ENCODE peak calls at places on chromosomes 3 and 15, in ten cellular contexts. E is MCF 10A, Y is esophagus squamous epithelium, O is RWPE1, F is endothelial cell, L is uterus, H is HFF-Myc, T is nephron progenitor cell, K is epithelial cell of esophagus, V is WTC11. I is an unnamed sample.

GRCh38 chr15:91942676-91943417 is 89.3 kb downstream of the SLCO3A1 start:
- DNase-seq in E (peak), Y (peak), O (peak), F (no peak), L (peak), H (no peak), T (peak), K (peak), V (no peak), I (no peak)

GRCh38 chr15:74265046-74265639 is 29.0 kb downstream of the CCDC33 start:
- DNase-seq in E (peak), Y (no peak), O (no peak), F (peak), L (no peak), H (no peak), T (peak), K (peak), V (peak), I (no peak)

GRCh38 chr3:56790016-56790950 is 11.5 kb downstream of the ARHGEF3 start:
- DNase-seq in E (no peak), Y (no peak), O (no peak), F (no peak), L (no peak), H (no peak), T (no peak), K (no peak), V (no peak), I (no peak)

GRCh38 chr15:43648649-43649429 is at the start of gene CATSPER2:
- DNase-seq in E (no peak), Y (no peak), O (no peak), F (no peak), L (no peak), H (no peak), T (no peak), K (no peak), V (peak), I (no peak)

GRCh38 chr3:132283440-132283839 is 33.8 kb upstream of the ACP3 start:
- DNase-seq in E (no peak), Y (no peak), O (no peak), F (no peak), L (no peak), H (no peak), T (no peak), K (no peak), V (no peak), I (no peak)

GRCh38 chr15:57951328-57951932 is 114.1 kb downstream of the ALDH1A2 start:
- DNase-seq in E (no peak), Y (no peak), O (no peak), F (no peak), L (no peak), H (no peak), T (no peak), K (no peak), V (no peak), I (no peak)

GRCh38 chr15:68578960-68579935 is at the start of gene CORO2B:
- DNase-seq in E (peak), Y (no peak), O (peak), F (peak), L (peak), H (no peak), T (peak), K (peak), V (peak), I (peak)

GRCh38 chr3:123085293-123085949 is 18.6 kb downstream of the PDIA5 start:
- DNase-seq in E (no peak), Y (no peak), O (no peak), F (no peak), L (no peak), H (no peak), T (no peak), K (no peak), V (no peak), I (no peak)

GRCh38 chr3:149657458-149657795 is 398 bp downstream of the WWTR1 start:
- DNase-seq in E (peak), Y (no peak), O (peak), F (no peak), L (peak), H (no peak), T (no peak), K (no peak), V (no peak), I (no peak)

GRCh38 chr3:79040701-79041100 is 727.1 kb downstream of the ROBO1 start:
- DNase-seq in E (peak), Y (no peak), O (peak), F (no peak), L (no peak), H (no peak), T (no peak), K (peak), V (no peak), I (no peak)

GRCh38 chr3:13891492-13892073 is 11.7 kb upstream of the WNT7A start:
- DNase-seq in E (peak), Y (no peak), O (peak), F (no peak), L (no peak), H (no peak), T (no peak), K (peak), V (no peak), I (no peak)

GRCh38 chr15:98796685-98797084 is 148.3 kb downstream of the IGF1R start:
- DNase-seq in E (no peak), Y (no peak), O (no peak), F (no peak), L (no peak), H (no peak), T (no peak), K (no peak), V (no peak), I (no peak)

GRCh38 chr3:129745253-129745652 is 138.8 kb upstream of the PLXND1 start:
- DNase-seq in E (no peak), Y (no peak), O (no peak), F (no peak), L (no peak), H (no peak), T (no peak), K (no peak), V (no peak), I (no peak)

GRCh38 chr15:40217166-40217785 is 21.6 kb upstream of the PAK6 start:
- DNase-seq in E (peak), Y (no peak), O (peak), F (peak), L (no peak), H (peak), T (peak), K (peak), V (no peak), I (no peak)

GRCh38 chr3:126258670-126259069 is 78.3 kb upstream of the ALDH1L1 start:
- DNase-seq in E (no peak), Y (no peak), O (no peak), F (no peak), L (no peak), H (peak), T (no peak), K (peak), V (no peak), I (no peak)

GRCh38 chr3:141052570-141053069 is 1.5 kb downstream of the SPSB4 start:
- DNase-seq in E (no peak), Y (no peak), O (no peak), F (peak), L (no peak), H (no peak), T (peak), K (no peak), V (peak), I (peak)

GRCh38 chr3:42120866-42121265 is 29.7 kb downstream of the TRAK1 start:
- DNase-seq in E (peak), Y (no peak), O (no peak), F (no peak), L (no peak), H (no peak), T (no peak), K (peak), V (no peak), I (no peak)

GRCh38 chr15:46041907-46042306 is 407.1 kb downstream of the SQOR start:
- DNase-seq in E (no peak), Y (no peak), O (no peak), F (no peak), L (no peak), H (no peak), T (no peak), K (no peak), V (no peak), I (no peak)

GRCh38 chr3:133038731-133039398 is 674 bp downstream of the TMEM108 start:
- DNase-seq in E (no peak), Y (no peak), O (peak), F (peak), L (peak), H (no peak), T (peak), K (peak), V (peak), I (no peak)

GRCh38 chr15:79973445-79974180 is 2.6 kb upstream of the BCL2A1 start:
- DNase-seq in E (no peak), Y (no peak), O (no peak), F (no peak), L (no peak), H (no peak), T (no peak), K (no peak), V (no peak), I (no peak)

GRCh38 chr3:73605388-73605787 is 19.4 kb downstream of the PDZRN3 start:
- DNase-seq in E (no peak), Y (no peak), O (no peak), F (no peak), L (no peak), H (no peak), T (no peak), K (peak), V (no peak), I (no peak)

GRCh38 chr3:70775257-70775656 is 462.8 kb upstream of the MDFIC2 start:
- DNase-seq in E (no peak), Y (no peak), O (no peak), F (no peak), L (no peak), H (no peak), T (no peak), K (no peak), V (no peak), I (no peak)

GRCh38 chr15:64623347-64624024 is 151.9 kb downstream of the RBPMS2 start:
- DNase-seq in E (no peak), Y (no peak), O (no peak), F (no peak), L (no peak), H (no peak), T (no peak), K (no peak), V (no peak), I (no peak)

GRCh38 chr3:47418167-47419082 is 37.6 kb downstream of the PTPN23 start:
- DNase-seq in E (no peak), Y (no peak), O (no peak), F (no peak), L (no peak), H (no peak), T (no peak), K (no peak), V (no peak), I (no peak)

GRCh38 chr15:49718234-49718633 is 97.4 kb downstream of the DTWD1 start:
- DNase-seq in E (peak), Y (no peak), O (no peak), F (no peak), L (no peak), H (no peak), T (no peak), K (peak), V (no peak), I (no peak)

GRCh38 chr15:52021128-52021671 is 2.2 kb downstream of the MAPK6 start:
- DNase-seq in E (peak), Y (no peak), O (peak), F (no peak), L (no peak), H (peak), T (peak), K (peak), V (no peak), I (no peak)

GRCh38 chr3:171018151-171018935 is 8.2 kb downstream of the SLC2A2 start:
- DNase-seq in E (no peak), Y (no peak), O (no peak), F (peak), L (no peak), H (no peak), T (peak), K (no peak), V (peak), I (no peak)
- TF ChIP-seq CTCF in E (no peak), Y (no peak), O (no peak), F (peak), L (no peak), H (peak), T (peak), K (no peak), V (peak), I (peak)

GRCh38 chr3:112303811-112304325 is 9.9 kb upstream of the SLC9C1 start:
- DNase-seq in E (no peak), Y (no peak), O (no peak), F (peak), L (peak), H (no peak), T (no peak), K (peak), V (no peak), I (no peak)

GRCh38 chr3:112302061-112302830 is 8.2 kb upstream of the SLC9C1 start:
- DNase-seq in E (no peak), Y (no peak), O (no peak), F (peak), L (no peak), H (no peak), T (no peak), K (no peak), V (peak), I (peak)

GRCh38 chr3:112306825-112307224 is 12.8 kb upstream of the SLC9C1 start:
- DNase-seq in E (no peak), Y (no peak), O (no peak), F (no peak), L (no peak), H (no peak), T (no peak), K (no peak), V (no peak), I (no peak)

GRCh38 chr3:112304611-112305010 is 10.6 kb upstream of the SLC9C1 start:
- DNase-seq in E (no peak), Y (no peak), O (no peak), F (peak), L (no peak), H (no peak), T (no peak), K (no peak), V (no peak), I (no peak)

GRCh38 chr3:112302881-112303761 is 9.1 kb upstream of the SLC9C1 start:
- DNase-seq in E (no peak), Y (no peak), O (no peak), F (peak), L (no peak), H (no peak), T (no peak), K (no peak), V (peak), I (no peak)
- TF ChIP-seq CTCF in E (no peak), Y (no peak), O (no peak), F (no peak), L (no peak), H (no peak), T (no peak), K (no peak), V (no peak), I (no peak)

DNA sequence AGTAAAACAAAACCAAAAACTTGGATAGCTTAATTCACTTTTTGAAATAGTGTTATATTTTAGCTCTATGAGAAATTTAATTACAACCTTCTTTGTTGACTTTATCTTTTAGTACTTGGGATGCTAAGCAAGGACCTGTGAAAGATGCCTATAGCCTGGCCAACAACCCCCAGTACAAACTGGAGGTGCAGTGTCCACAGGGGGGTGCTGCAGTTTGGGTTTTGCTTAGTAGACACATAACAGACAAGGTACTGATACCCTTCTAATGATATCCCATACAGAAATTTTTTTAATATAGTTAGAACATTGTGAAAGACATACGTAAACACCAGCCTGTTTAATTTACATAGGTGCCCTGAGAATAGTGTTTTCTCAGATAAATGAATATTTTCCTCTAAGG is 35.3 kb downstream of the CAPN7 start:
- DNase-seq in E (no peak), Y (no peak), O (peak), F (peak), L (peak), H (no peak), T (peak), K (peak), V (peak), I (no peak)
- TF ChIP-seq CTCF in E (peak), Y (peak), O (no peak), F (no peak), L (peak), H (peak), T (peak), K (peak), V (no peak), I (no peak)

GRCh38 chr3:137294839-137295238 is 337.1 kb downstream of the IL20RB start:
- DNase-seq in E (no peak), Y (no peak), O (no peak), F (no peak), L (no peak), H (no peak), T (no peak), K (no peak), V (no peak), I (no peak)
- TF ChIP-seq CTCF in E (no peak), Y (no peak), O (no peak), F (no peak), L (no peak), H (no peak), T (no peak), K (no peak), V (no peak), I (no peak)

DNA sequence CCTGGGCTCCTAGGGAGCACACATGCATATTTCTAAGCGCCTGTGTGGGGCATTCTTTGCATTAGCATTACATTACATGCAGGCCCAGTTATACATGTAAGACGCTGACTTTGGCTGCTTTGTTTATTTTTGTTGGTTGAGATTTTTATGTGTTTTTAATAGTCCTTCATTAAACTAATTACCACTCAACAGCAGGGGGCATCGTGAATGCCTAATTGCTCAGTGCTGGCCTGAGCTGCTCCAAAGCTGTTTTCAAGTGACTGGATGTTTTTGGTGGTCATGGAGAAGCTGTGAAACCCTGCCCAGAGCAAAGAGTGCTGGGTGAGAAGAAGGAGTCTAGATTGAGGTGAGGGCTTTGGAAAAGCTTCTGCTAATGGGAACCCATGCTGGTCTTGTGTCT is 41.5 kb downstream of the GPD1L start:
- DNase-seq in E (no peak), Y (no peak), O (no peak), F (no peak), L (no peak), H (no peak), T (no peak), K (no peak), V (no peak), I (no peak)
- TF ChIP-seq CTCF in E (no peak), Y (no peak), O (no peak), F (no peak), L (no peak), H (no peak), T (no peak), K (no peak), V (no peak), I (peak)

GRCh38 chr15:84734794-84735479 is 13.5 kb upstream of the ZNF592 start:
- DNase-seq in E (peak), Y (peak), O (no peak), F (peak), L (no peak), H (no peak), T (peak), K (peak), V (peak), I (peak)
- TF ChIP-seq CTCF in E (no peak), Y (no peak), O (no peak), F (no peak), L (no peak), H (no peak), T (no peak), K (no peak), V (no peak), I (no peak)